ENCODE peak calls at places on chromosomes 2 and 18, in seven cellular contexts. F is activated CD4-positive, CD25-positive, alpha-beta regulatory T cell treated with anti-CD3 and anti-CD28 coated beads, Interleukin-2, amount 50 U/mL, for 16 hours; G is lower leg skin; V is activated T-cell treated with anti-CD3 and anti-CD28 coated beads, Interleukin-2, amount 50 U/mL, for 48 hours; E is KG1; K is heart right ventricle; A is NCI-H226. S is an unnamed sample.

GRCh38 chr2:11864724-11865123 is 118.3 kb downstream of the LPIN1 start:
- DNase-seq in K (no peak), A (no peak), G (no peak), E (no peak), V (no peak), F (no peak), S (no peak)

GRCh38 chr2:185404578-185404977 is 334.0 kb upstream of the FSIP2 start:
- DNase-seq in F (no peak), K (no peak), V (no peak), G (no peak), A (no peak), E (no peak), S (no peak)

GRCh38 chr2:86703704-86704370 is 16.3 kb upstream of the RMND5A start:
- DNase-seq in A (peak), E (no peak), G (no peak), F (no peak), V (no peak), K (peak), S (peak)

GRCh38 chr18:35376393-35376741 is 770 bp downstream of the ZNF396 start:
- DNase-seq in F (no peak), K (no peak), G (no peak), E (peak), A (no peak), V (no peak), S (no peak)

GRCh38 chr18:58858591-58859468 is 5.8 kb upstream of the ZNF532 start:
- DNase-seq in G (no peak), E (no peak), F (no peak), V (no peak), A (no peak), K (peak), S (no peak)

GRCh38 chr18:61606068-61606660 is 272.9 kb downstream of the CDH20 start:
- DNase-seq in A (no peak), E (no peak), G (peak), V (no peak), K (peak), F (no peak), S (no peak)

GRCh38 chr2:200658278-200658864 is 72.6 kb downstream of the AOX1 start:
- DNase-seq in G (no peak), K (no peak), A (no peak), V (no peak), F (no peak), E (no peak), S (no peak)

GRCh38 chr2:37568565-37568964 is 102.9 kb downstream of the CDC42EP3 start:
- DNase-seq in A (no peak), K (no peak), E (no peak), F (no peak), G (no peak), V (no peak), S (no peak)

GRCh38 chr2:45732946-45733345 is 81.5 kb downstream of the PRKCE start:
- DNase-seq in A (no peak), E (no peak), V (no peak), F (no peak), K (no peak), G (no peak), S (no peak)